ENCODE peak calls at places on chromosome 7, in seven cellular contexts. S, R, P, X, L, Z and K are unnamed samples.

GRCh38 chr7:51040777-51041176 is 258.1 kb upstream of the GRB10 start:
- DNase-seq in P (no peak), X (no peak), L (no peak), S (peak), Z (no peak), R (no peak), K (peak)

GRCh38 chr7:150453892-150454291 is 3.5 kb downstream of the GIMAP8 start:
- DNase-seq in Z (no peak), R (no peak), S (no peak), P (no peak), X (no peak), L (no peak), K (no peak)

GRCh38 chr7:99437946-99438572 is 539 bp downstream of the PTCD1 start:
- DNase-seq in R (no peak), P (no peak), S (no peak), X (no peak), L (no peak), Z (no peak), K (no peak)

GRCh38 chr7:95527033-95527775 is 41.5 kb downstream of the ASB4 start:
- DNase-seq in Z (peak), R (peak), P (no peak), S (peak), X (no peak), L (peak), K (peak)

GRCh38 chr7:129553861-129554530 is 51.7 kb downstream of the SMKR1 start:
- DNase-seq in S (no peak), R (no peak), X (no peak), Z (no peak), P (no peak), L (no peak), K (no peak)

GRCh38 chr7:156932006-156932405 is 17.5 kb upstream of the NOM1 start:
- DNase-seq in R (no peak), X (no peak), Z (no peak), P (no peak), L (no peak), S (no peak), K (peak)

GRCh38 chr7:19442016-19442785 is 266.6 kb downstream of the POLR1F start:
- DNase-seq in R (peak), Z (no peak), L (no peak), X (peak), P (no peak), S (peak), K (peak)

GRCh38 chr7:108193593-108194498 is 63.7 kb upstream of the LAMB4 start:
- DNase-seq in P (no peak), X (no peak), R (no peak), S (no peak), L (no peak), Z (no peak), K (peak)

GRCh38 chr7:75989084-75989725 is 5.2 kb downstream of the TMEM120A start:
- DNase-seq in L (no peak), P (no peak), X (no peak), Z (no peak), S (peak), R (no peak), K (no peak)

GRCh38 chr7:88759956-88760515 is 536 bp downstream of the ZNF804B start:
- DNase-seq in Z (no peak), L (no peak), R (no peak), X (no peak), S (no peak), P (no peak), K (no peak)

GRCh38 chr7:137757146-137757925 is 89.4 kb downstream of the DGKI start:
- DNase-seq in L (no peak), R (no peak), Z (no peak), X (no peak), P (no peak), S (no peak), K (no peak)

GRCh38 chr7:63900394-63901203 is 98.0 kb upstream of the ZNF722 start:
- DNase-seq in X (no peak), P (no peak), Z (no peak), R (no peak), S (peak), L (peak), K (peak)

GRCh38 chr7:75905785-75906604 is 9.0 kb upstream of the POR start:
- DNase-seq in L (no peak), P (no peak), X (no peak), R (no peak), S (no peak), Z (peak), K (no peak)

GRCh38 chr7:14021069-14021468 is 31.6 kb upstream of the ETV1 start:
- DNase-seq in X (no peak), S (no peak), P (no peak), L (no peak), Z (no peak), R (peak), K (no peak)

DNA sequence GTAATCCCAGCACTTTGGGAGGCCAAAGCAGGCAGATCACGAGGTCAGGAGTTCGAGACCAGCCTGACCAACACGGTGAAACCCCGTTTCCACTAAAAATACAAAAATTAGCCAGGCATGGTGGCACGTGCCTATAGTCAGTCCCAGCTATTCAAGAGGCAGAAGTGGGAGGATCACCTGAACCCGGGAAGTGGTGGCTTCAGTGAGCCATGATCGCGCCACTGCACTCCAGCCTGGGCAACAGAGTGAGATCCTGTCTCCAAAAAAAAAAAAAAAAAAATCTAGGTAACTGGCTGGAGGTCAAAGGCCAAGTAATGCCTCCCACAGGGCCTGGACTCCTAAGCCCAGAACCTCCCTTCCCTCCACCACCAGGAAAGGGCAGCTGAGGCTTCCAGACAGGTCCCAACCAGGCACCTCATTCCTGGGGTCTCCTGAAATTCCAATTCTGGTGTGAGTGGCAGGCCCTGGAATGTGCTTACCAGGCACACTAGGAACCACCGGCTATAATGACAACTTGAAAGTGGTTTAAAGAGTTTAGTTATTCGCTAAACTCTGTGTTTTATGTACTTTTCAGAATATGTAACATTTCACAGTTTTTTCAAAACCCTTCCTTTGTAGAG is 86.9 kb upstream of the TNRC18 start:
- DNase-seq in L (no peak), S (no peak), P (no peak), R (no peak), Z (no peak), X (no peak), K (no peak)
- TF ChIP-seq JUND in L (no peak), S (no peak), P (no peak), R (no peak), Z (no peak), X (no peak), K (no peak)

GRCh38 chr7:28144266-28144665 is 36.3 kb downstream of the JAZF1 start:
- DNase-seq in P (no peak), X (no peak), S (peak), L (no peak), Z (no peak), R (no peak), K (no peak)
- TF ChIP-seq JUND in P (no peak), X (no peak), S (no peak), L (no peak), Z (no peak), R (no peak), K (no peak)

GRCh38 chr7:27277628-27278027 is 35.0 kb downstream of the EVX1 start:
- DNase-seq in S (no peak), Z (peak), L (no peak), P (no peak), R (peak), X (no peak), K (no peak)
- TF ChIP-seq JUND in S (no peak), Z (no peak), L (no peak), P (no peak), R (peak), X (no peak), K (no peak)

DNA sequence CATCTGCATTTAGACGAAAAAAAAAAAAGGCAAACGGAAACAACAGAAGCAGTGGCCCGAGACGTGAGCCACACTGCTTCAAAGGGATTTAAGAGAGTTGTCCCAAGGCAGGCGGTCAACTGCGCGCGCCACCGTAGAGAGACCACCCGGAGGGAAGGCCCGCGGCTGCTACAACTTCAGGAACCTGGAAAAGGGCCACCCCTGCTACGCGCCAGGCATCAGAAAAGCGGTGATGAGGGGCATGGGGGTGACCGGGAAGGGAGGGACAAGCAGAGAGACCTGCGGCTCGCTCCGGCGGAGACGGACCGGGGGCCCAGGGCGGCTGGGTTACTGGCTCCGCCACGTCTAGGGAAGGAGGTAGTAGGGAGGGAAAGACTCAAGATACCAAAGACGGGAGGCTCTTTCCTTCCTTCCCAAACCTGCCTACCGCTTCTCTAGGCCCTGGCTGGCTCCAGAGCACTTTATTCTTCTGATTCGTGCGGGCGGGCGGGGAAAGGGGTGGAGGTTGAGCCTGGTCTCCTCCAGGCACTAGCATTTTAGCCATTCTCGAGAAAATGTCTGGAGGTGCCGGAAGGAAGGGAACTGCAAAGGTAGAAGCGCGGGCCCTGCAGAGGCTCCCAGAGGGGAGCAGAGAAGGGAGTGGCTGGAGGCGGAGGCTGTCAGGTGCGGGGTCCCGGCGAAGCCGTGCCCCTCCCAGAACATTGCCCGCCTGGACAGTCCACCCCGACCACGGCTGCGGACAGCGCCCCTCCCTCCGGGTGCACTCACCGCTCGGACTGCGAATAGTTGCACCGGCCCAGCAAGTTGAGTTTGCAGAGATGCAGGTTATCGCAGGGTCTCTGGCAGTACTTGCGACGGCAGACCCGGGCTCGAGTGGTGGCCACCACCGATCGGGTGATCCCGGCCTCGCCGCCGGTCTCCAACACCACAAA is 998 bp downstream of the ZC3HAV1 start:
- DNase-seq in Z (no peak), X (no peak), L (peak), P (no peak), S (no peak), R (no peak), K (no peak)
- TF ChIP-seq JUND in Z (no peak), X (no peak), L (no peak), P (no peak), S (no peak), R (no peak), K (no peak)

GRCh38 chr7:11701829-11702560 is 130.0 kb downstream of the THSD7A start:
- DNase-seq in S (no peak), Z (no peak), R (no peak), X (no peak), L (no peak), P (no peak), K (no peak)
- TF ChIP-seq JUND in S (no peak), Z (no peak), R (no peak), X (no peak), L (no peak), P (no peak), K (no peak)

DNA sequence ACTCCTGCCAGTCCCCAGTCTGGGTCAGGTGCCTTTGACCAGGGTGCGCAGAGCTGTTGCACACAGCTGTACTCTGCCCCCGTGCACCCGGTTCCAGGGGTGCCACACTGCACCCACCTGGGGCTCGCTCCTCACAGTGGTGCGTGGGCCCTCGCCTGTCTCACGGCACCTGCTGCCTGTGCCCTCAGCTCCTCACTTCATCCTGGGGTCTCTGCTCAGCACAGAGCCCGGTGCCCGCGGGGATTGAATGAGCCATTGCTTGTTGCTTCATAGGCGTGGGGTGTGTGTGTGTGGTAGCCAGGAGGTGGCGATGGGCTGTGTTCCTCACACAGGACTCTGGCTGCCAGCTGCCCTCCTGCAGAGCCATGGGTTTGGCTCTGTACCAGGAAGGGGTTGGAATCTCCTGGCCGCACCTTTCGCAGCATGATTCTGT is 18.5 kb downstream of the EIF3B start:
- DNase-seq in R (no peak), S (no peak), Z (no peak), X (no peak), P (no peak), L (no peak), K (no peak)
- TF ChIP-seq JUND in R (no peak), S (no peak), Z (no peak), X (no peak), P (no peak), L (no peak), K (no peak)